ENCODE peak calls at places on chromosome 1, in seven cellular contexts. One of them, this sample, is unnamed.
A peak's percentile ranks its signal among the peaks of the same experiment; 100 is the strongest.

GRCh38 chr1:93016171-93016570 is 54.9 kb upstream of the DIPK1A start:
- DNase-seq in tibial artery: no peak
- DNase-seq in H1: no peak
- DNase-seq in cardiac fibroblast: peak; percentile 39
- DNase-seq in HFF-Myc: no peak
- DNase-seq in heart left ventricle: no peak
- DNase-seq in hepatocyte: no peak
- DNase-seq in this sample: no peak

GRCh38 chr1:187716160-187716559 is 887.4 kb downstream of the PLA2G4A start:
- DNase-seq in tibial artery: no peak
- DNase-seq in H1: no peak
- DNase-seq in cardiac fibroblast: no peak
- DNase-seq in HFF-Myc: no peak
- DNase-seq in heart left ventricle: no peak
- DNase-seq in hepatocyte: no peak
- DNase-seq in this sample: no peak

GRCh38 chr1:207365063-207365462 is 43.6 kb downstream of the CD55 start:
- DNase-seq in tibial artery: no peak
- DNase-seq in H1: no peak
- DNase-seq in cardiac fibroblast: no peak
- DNase-seq in HFF-Myc: no peak
- DNase-seq in heart left ventricle: no peak
- DNase-seq in hepatocyte: no peak
- DNase-seq in this sample: no peak

GRCh38 chr1:29462096-29462495 is 225.8 kb downstream of the PTPRU start:
- DNase-seq in tibial artery: peak; percentile 28
- DNase-seq in H1: no peak
- DNase-seq in cardiac fibroblast: no peak
- DNase-seq in HFF-Myc: no peak
- DNase-seq in heart left ventricle: no peak
- DNase-seq in hepatocyte: no peak
- DNase-seq in this sample: no peak

GRCh38 chr1:3912809-3913685 is 13.0 kb upstream of the C1orf174 start:
- DNase-seq in tibial artery: peak; percentile 48
- DNase-seq in H1: no peak
- DNase-seq in cardiac fibroblast: no peak
- DNase-seq in HFF-Myc: no peak
- DNase-seq in heart left ventricle: peak; percentile 11
- DNase-seq in hepatocyte: no peak
- DNase-seq in this sample: no peak

GRCh38 chr1:78240755-78241154 is 195.0 kb downstream of the GIPC2 start:
- DNase-seq in tibial artery: no peak
- DNase-seq in H1: no peak
- DNase-seq in cardiac fibroblast: peak; percentile 46
- DNase-seq in HFF-Myc: no peak
- DNase-seq in heart left ventricle: no peak
- DNase-seq in hepatocyte: no peak
- DNase-seq in this sample: no peak

GRCh38 chr1:236560213-236560771 is 36.5 kb downstream of the LGALS8 start:
- DNase-seq in tibial artery: no peak
- DNase-seq in H1: no peak
- DNase-seq in cardiac fibroblast: no peak
- DNase-seq in HFF-Myc: no peak
- DNase-seq in heart left ventricle: no peak
- DNase-seq in hepatocyte: no peak
- DNase-seq in this sample: no peak

GRCh38 chr1:193413376-193413775 is 227.0 kb upstream of the B3GALT2 start:
- DNase-seq in tibial artery: no peak
- DNase-seq in H1: no peak
- DNase-seq in cardiac fibroblast: no peak
- DNase-seq in HFF-Myc: no peak
- DNase-seq in heart left ventricle: no peak
- DNase-seq in hepatocyte: no peak
- DNase-seq in this sample: no peak

GRCh38 chr1:61853545-61853944 is 111.3 kb downstream of the PATJ start:
- DNase-seq in tibial artery: no peak
- DNase-seq in H1: no peak
- DNase-seq in cardiac fibroblast: peak; percentile 57
- DNase-seq in HFF-Myc: peak; percentile 24
- DNase-seq in heart left ventricle: no peak
- DNase-seq in hepatocyte: peak; percentile 13
- DNase-seq in this sample: no peak

GRCh38 chr1:48603222-48603621 is 131.2 kb upstream of the SPATA6 start:
- DNase-seq in tibial artery: no peak
- DNase-seq in H1: no peak
- DNase-seq in cardiac fibroblast: no peak
- DNase-seq in HFF-Myc: no peak
- DNase-seq in heart left ventricle: no peak
- DNase-seq in hepatocyte: no peak
- DNase-seq in this sample: no peak

GRCh38 chr1:11521605-11522399 is 42.8 kb downstream of the DISP3 start:
- DNase-seq in tibial artery: no peak
- DNase-seq in H1: no peak
- DNase-seq in cardiac fibroblast: no peak
- DNase-seq in HFF-Myc: no peak
- DNase-seq in heart left ventricle: no peak
- DNase-seq in hepatocyte: no peak
- DNase-seq in this sample: peak; percentile 34

GRCh38 chr1:226201029-226201593 is 14.6 kb upstream of the ACBD3 start:
- DNase-seq in tibial artery: no peak
- DNase-seq in H1: no peak
- DNase-seq in cardiac fibroblast: peak; percentile 47
- DNase-seq in HFF-Myc: no peak
- DNase-seq in heart left ventricle: no peak
- DNase-seq in hepatocyte: no peak
- DNase-seq in this sample: no peak

GRCh38 chr1:226637147-226637935 is 88.8 kb downstream of the STUM start:
- DNase-seq in tibial artery: peak; percentile 72
- DNase-seq in H1: no peak
- DNase-seq in cardiac fibroblast: peak; percentile 65
- DNase-seq in HFF-Myc: no peak
- DNase-seq in heart left ventricle: peak; percentile 61
- DNase-seq in hepatocyte: no peak
- DNase-seq in this sample: peak; percentile 53

GRCh38 chr1:232017057-232017456 is 390.5 kb downstream of the DISC1 start:
- DNase-seq in tibial artery: no peak
- DNase-seq in H1: no peak
- DNase-seq in cardiac fibroblast: no peak
- DNase-seq in HFF-Myc: no peak
- DNase-seq in heart left ventricle: no peak
- DNase-seq in hepatocyte: no peak
- DNase-seq in this sample: no peak

GRCh38 chr1:111602302-111602701 is 17.3 kb upstream of the RAP1A start:
- DNase-seq in tibial artery: no peak
- DNase-seq in H1: no peak
- DNase-seq in cardiac fibroblast: no peak
- DNase-seq in HFF-Myc: no peak
- DNase-seq in heart left ventricle: no peak
- DNase-seq in hepatocyte: no peak
- DNase-seq in this sample: no peak

GRCh38 chr1:111602974-111603373 is 16.6 kb upstream of the RAP1A start:
- DNase-seq in tibial artery: no peak
- DNase-seq in H1: no peak
- DNase-seq in cardiac fibroblast: no peak
- DNase-seq in HFF-Myc: no peak
- DNase-seq in heart left ventricle: no peak
- DNase-seq in hepatocyte: no peak
- DNase-seq in this sample: no peak

GRCh38 chr1:111604931-111605330 is 14.7 kb upstream of the RAP1A start:
- DNase-seq in tibial artery: no peak
- DNase-seq in H1: no peak
- DNase-seq in cardiac fibroblast: peak; percentile 28
- DNase-seq in HFF-Myc: no peak
- DNase-seq in heart left ventricle: no peak
- DNase-seq in hepatocyte: no peak
- DNase-seq in this sample: no peak

GRCh38 chr1:111605553-111605952 is 14.0 kb upstream of the RAP1A start:
- DNase-seq in tibial artery: peak; percentile 86
- DNase-seq in H1: no peak
- DNase-seq in cardiac fibroblast: peak; percentile 64
- DNase-seq in HFF-Myc: no peak
- DNase-seq in heart left ventricle: no peak
- DNase-seq in hepatocyte: no peak
- DNase-seq in this sample: no peak

GRCh38 chr1:111603979-111604378 is 15.6 kb upstream of the RAP1A start:
- DNase-seq in tibial artery: no peak
- DNase-seq in H1: no peak
- DNase-seq in cardiac fibroblast: no peak
- DNase-seq in HFF-Myc: no peak
- DNase-seq in heart left ventricle: no peak
- DNase-seq in hepatocyte: no peak
- DNase-seq in this sample: no peak
- H3K4me3 ChIP-seq in tibial artery: no peak overlapping the region
- H3K4me3 ChIP-seq in H1: no peak overlapping the region
- H3K4me3 ChIP-seq in cardiac fibroblast: no peak overlapping the region
- H3K4me3 ChIP-seq in HFF-Myc: no peak overlapping the region
- H3K4me3 ChIP-seq in heart left ventricle: no peak overlapping the region
- H3K4me3 ChIP-seq in hepatocyte: no peak overlapping the region
- H3K4me3 ChIP-seq in this sample: no peak overlapping the region

DNA sequence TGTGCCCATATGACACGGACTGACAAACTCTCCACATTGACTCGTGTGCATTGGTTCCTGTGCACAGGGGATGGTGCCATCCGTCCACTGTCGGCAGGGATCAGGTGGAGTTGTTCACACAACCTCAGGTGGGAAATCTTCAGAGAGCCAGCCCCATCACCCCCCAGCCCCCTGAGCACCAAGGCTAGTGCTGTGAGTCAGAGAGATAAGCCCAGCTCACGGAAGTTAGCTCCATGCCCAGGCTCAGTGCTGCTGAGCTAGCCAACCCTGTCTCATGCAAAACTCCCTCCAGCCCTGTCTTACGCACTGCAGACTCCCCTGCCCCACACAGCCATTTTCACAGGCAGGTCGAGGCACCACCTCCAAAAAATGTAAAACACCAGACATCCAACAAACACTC is 139.0 kb upstream of the NGF start:
- DNase-seq in tibial artery: peak; percentile 34
- DNase-seq in H1: no peak
- DNase-seq in cardiac fibroblast: no peak
- DNase-seq in HFF-Myc: no peak
- DNase-seq in heart left ventricle: no peak
- DNase-seq in hepatocyte: no peak
- DNase-seq in this sample: no peak
- TF ChIP-seq CTCF in tibial artery: no peak
- TF ChIP-seq CTCF in H1: no peak
- TF ChIP-seq CTCF in cardiac fibroblast: no peak
- TF ChIP-seq CTCF in HFF-Myc: no peak
- TF ChIP-seq CTCF in heart left ventricle: no peak
- TF ChIP-seq CTCF in hepatocyte: no peak
- TF ChIP-seq CTCF in this sample: no peak

GRCh38 chr1:110343249-110343648 is 4.1 kb downstream of the RBM15 start:
- DNase-seq in tibial artery: no peak
- DNase-seq in H1: no peak
- DNase-seq in cardiac fibroblast: no peak
- DNase-seq in HFF-Myc: no peak
- DNase-seq in heart left ventricle: no peak
- DNase-seq in hepatocyte: no peak
- DNase-seq in this sample: no peak
- H3K4me3 ChIP-seq in tibial artery: no peak overlapping the region
- H3K4me3 ChIP-seq in H1: peak overlapping the region; percentile 93
- H3K4me3 ChIP-seq in cardiac fibroblast: no peak overlapping the region
- H3K4me3 ChIP-seq in HFF-Myc: peak overlapping the region; percentile 78
- H3K4me3 ChIP-seq in heart left ventricle: peak overlapping the region; percentile 38
- H3K4me3 ChIP-seq in hepatocyte: no peak overlapping the region
- H3K4me3 ChIP-seq in this sample: peak overlapping the region; percentile 90

GRCh38 chr1:64861611-64862010 is 104.7 kb downstream of the JAK1 start:
- DNase-seq in tibial artery: no peak
- DNase-seq in H1: peak; percentile 39
- DNase-seq in cardiac fibroblast: peak; percentile 31
- DNase-seq in HFF-Myc: no peak
- DNase-seq in heart left ventricle: no peak
- DNase-seq in hepatocyte: peak; percentile 63
- DNase-seq in this sample: peak; percentile 12
- TF ChIP-seq CTCF in tibial artery: no peak
- TF ChIP-seq CTCF in H1: peak; percentile 74
- TF ChIP-seq CTCF in cardiac fibroblast: no peak
- TF ChIP-seq CTCF in HFF-Myc: peak; percentile 14
- TF ChIP-seq CTCF in heart left ventricle: peak; percentile 37
- TF ChIP-seq CTCF in hepatocyte: peak; percentile 46
- TF ChIP-seq CTCF in this sample: no peak